ENCODE peak calls at places on chromosomes 1 and 21, in six cellular contexts. I, Q, B, J, V and L are unnamed samples.

GRCh38 chr21:38140192-38140905 is 116.4 kb upstream of the KCNJ15 start:
- DNase-seq in I (no peak), Q (peak; percentile 63), B (peak; percentile 42), J (no peak), V (peak; percentile 25), L (peak; percentile 78)

GRCh38 chr1:219123041-219123440 is 50.6 kb upstream of the LYPLAL1 start:
- DNase-seq in I (no peak), Q (no peak), B (no peak), J (no peak), V (no peak), L (no peak)

GRCh38 chr1:202282596-202283283 is 59.0 kb downstream of the UBE2T start:
- DNase-seq in I (no peak), Q (no peak), B (no peak), J (no peak), V (no peak), L (no peak)

GRCh38 chr1:77484926-77485325 is 197.5 kb downstream of the ZZZ3 start:
- DNase-seq in I (no peak), Q (no peak), B (no peak), J (no peak), V (no peak), L (no peak)

GRCh38 chr1:30785181-30785580 is 27.6 kb upstream of the LAPTM5 start:
- DNase-seq in I (no peak), Q (peak; percentile 18), B (no peak), J (no peak), V (no peak), L (no peak)

GRCh38 chr1:223531742-223532341 is 133.7 kb downstream of the CAPN8 start:
- DNase-seq in I (peak; percentile 32), Q (peak; percentile 53), B (peak; percentile 68), J (no peak), V (peak; percentile 83), L (peak; percentile 86)

GRCh38 chr1:11376981-11377583 is 101.9 kb upstream of the DISP3 start:
- DNase-seq in I (no peak), Q (no peak), B (no peak), J (no peak), V (no peak), L (no peak)

GRCh38 chr1:76759950-76760349 is 107.3 kb upstream of the ST6GALNAC5 start:
- DNase-seq in I (no peak), Q (no peak), B (peak; percentile 26), J (no peak), V (no peak), L (peak; percentile 8)

GRCh38 chr1:46152021-46152420 is 19.6 kb upstream of the PIK3R3 start:
- DNase-seq in I (no peak), Q (no peak), B (no peak), J (no peak), V (no peak), L (no peak)

GRCh38 chr1:90724361-90724760 is 7.3 kb upstream of the BARHL2 start:
- DNase-seq in I (no peak), Q (no peak), B (no peak), J (no peak), V (no peak), L (no peak)

GRCh38 chr1:27607239-27607804 is 3.4 kb upstream of the AHDC1 start:
- DNase-seq in I (no peak), Q (no peak), B (peak; percentile 49), J (no peak), V (no peak), L (peak; percentile 95)

GRCh38 chr1:64470670-64471217 is 815 bp downstream of the CACHD1 start:
- DNase-seq in I (peak; percentile 25), Q (peak; percentile 55), B (peak; percentile 44), J (no peak), V (peak; percentile 22), L (peak; percentile 75)

GRCh38 chr21:26148071-26148470 is 22.5 kb downstream of the APP start:
- DNase-seq in I (no peak), Q (no peak), B (no peak), J (no peak), V (no peak), L (peak; percentile 89)

GRCh38 chr1:111605553-111605952 is 14.0 kb upstream of the RAP1A start:
- DNase-seq in I (no peak), Q (peak; percentile 71), B (no peak), J (no peak), V (no peak), L (no peak)

GRCh38 chr1:200684015-200684414 is 14.3 kb upstream of the DDX59 start:
- DNase-seq in I (no peak), Q (no peak), B (peak; percentile 14), J (no peak), V (no peak), L (no peak)

GRCh38 chr1:237565236-237565635 is 325.5 kb downstream of the ZP4 start:
- DNase-seq in I (no peak), Q (no peak), B (no peak), J (no peak), V (no peak), L (no peak)

GRCh38 chr1:22031214-22031962 is 21.1 kb upstream of the CDC42 start:
- DNase-seq in I (peak; percentile 74), Q (peak; percentile 45), B (peak; percentile 64), J (no peak), V (no peak), L (no peak)

GRCh38 chr1:234912541-234913312 is 215.9 kb downstream of the TOMM20 start:
- DNase-seq in I (peak; percentile 18), Q (no peak), B (no peak), J (no peak), V (no peak), L (no peak)

GRCh38 chr1:62013264-62013663 is 181.4 kb upstream of the L1TD1 start:
- DNase-seq in I (no peak), Q (no peak), B (no peak), J (no peak), V (no peak), L (peak; percentile 19)

GRCh38 chr1:3912809-3913685 is 13.0 kb upstream of the C1orf174 start:
- DNase-seq in I (no peak), Q (no peak), B (no peak), J (no peak), V (no peak), L (no peak)

GRCh38 chr1:40438391-40439015 is 11.8 kb upstream of the ZFP69B start:
- DNase-seq in I (no peak), Q (no peak), B (peak; percentile 40), J (no peak), V (peak; percentile 32), L (peak; percentile 37)

GRCh38 chr1:99018313-99018712 is 13.7 kb upstream of the PLPPR5 start:
- DNase-seq in I (no peak), Q (no peak), B (no peak), J (no peak), V (no peak), L (no peak)

GRCh38 chr1:31414692-31415370 is 1.8 kb downstream of the SERINC2 start:
- DNase-seq in I (peak; percentile 45), Q (no peak), B (no peak), J (no peak), V (no peak), L (no peak)

GRCh38 chr1:220924331-220924730 is 45.1 kb downstream of the HLX start:
- DNase-seq in I (no peak), Q (no peak), B (no peak), J (no peak), V (no peak), L (no peak)

GRCh38 chr1:27153549-27153886 is 1.4 kb downstream of the SLC9A1 start:
- DNase-seq in I (no peak), Q (peak; percentile 34), B (no peak), J (no peak), V (no peak), L (peak; percentile 69)

GRCh38 chr1:231691618-231692259 is 65.1 kb downstream of the DISC1 start:
- DNase-seq in I (no peak), Q (peak; percentile 68), B (peak; percentile 48), J (no peak), V (peak; percentile 60), L (peak; percentile 79)

GRCh38 chr21:38352536-38353219 is 95.9 kb downstream of the KCNJ15 start:
- DNase-seq in I (no peak), Q (peak; percentile 43), B (peak; percentile 79), J (no peak), V (peak; percentile 46), L (peak; percentile 91)

GRCh38 chr1:204478166-204478899 is 16.3 kb downstream of the PIK3C2B start:
- DNase-seq in I (no peak), Q (peak; percentile 56), B (no peak), J (no peak), V (no peak), L (peak; percentile 76)

GRCh38 chr1:170929835-170930554 is 5.3 kb upstream of the MROH9 start:
- DNase-seq in I (no peak), Q (no peak), B (peak; percentile 63), J (no peak), V (peak; percentile 11), L (peak; percentile 74)

GRCh38 chr1:151653397-151653796 is 41.5 kb downstream of the SNX27 start:
- DNase-seq in I (no peak), Q (no peak), B (no peak), J (no peak), V (no peak), L (no peak)

GRCh38 chr1:241702436-241702835 is 50.4 kb downstream of the WDR64 start:
- DNase-seq in I (no peak), Q (no peak), B (peak; percentile 12), J (no peak), V (no peak), L (no peak)

GRCh38 chr21:27062441-27062840 is 95.6 kb upstream of the ADAMTS5 start:
- DNase-seq in I (no peak), Q (no peak), B (no peak), J (no peak), V (no peak), L (no peak)

GRCh38 chr1:25223471-25223870 is 8.8 kb downstream of the SYF2 start:
- DNase-seq in I (no peak), Q (no peak), B (no peak), J (no peak), V (no peak), L (no peak)

GRCh38 chr1:194843077-194843476 is 1656.7 kb upstream of the B3GALT2 start:
- DNase-seq in I (no peak), Q (no peak), B (no peak), J (no peak), V (no peak), L (no peak)

GRCh38 chr1:53578358-53578757 is 119.2 kb downstream of the DMRTB1 start:
- DNase-seq in I (no peak), Q (no peak), B (no peak), J (no peak), V (no peak), L (no peak)